ENCODE peak calls at places on chromosomes 12 and 14, in four cellular contexts. F is AG10803, I is tibial nerve, W is cerebellar cortex. A is an unnamed sample.

GRCh38 chr14:91349481-91350074 is 68.0 kb downstream of the CCDC88C start:
- DNase-seq in F (no peak), I (no peak), W (no peak), A (no peak)

GRCh38 chr12:98821849-98822248 is 176.8 kb downstream of the APAF1 start:
- DNase-seq in F (no peak), I (no peak), W (peak), A (no peak)

GRCh38 chr12:29505078-29505477 is 7.6 kb upstream of the OVCH1 start:
- DNase-seq in F (no peak), I (no peak), W (no peak), A (no peak)

GRCh38 chr14:94671870-94672444 is 59.8 kb downstream of the SERPINA3 start:
- DNase-seq in F (no peak), I (no peak), W (no peak), A (no peak)

GRCh38 chr14:69571879-69572633 is 2.6 kb downstream of the CCDC177 start:
- DNase-seq in F (no peak), I (no peak), W (no peak), A (no peak)

GRCh38 chr12:109605599-109606228 is 32.1 kb downstream of the MVK start:
- DNase-seq in F (no peak), I (no peak), W (no peak), A (no peak)

GRCh38 chr12:6083606-6084005 is 40.9 kb downstream of the VWF start:
- DNase-seq in F (no peak), I (no peak), W (no peak), A (no peak)

GRCh38 chr12:48780381-48781025 is 8.4 kb downstream of the ADCY6 start:
- DNase-seq in F (no peak), I (no peak), W (no peak), A (no peak)

GRCh38 chr12:132456944-132457495 is 32.9 kb upstream of the FBRSL1 start:
- DNase-seq in F (no peak), I (no peak), W (no peak), A (no peak)

GRCh38 chr14:65333926-65334687 is 78.4 kb upstream of the FUT8 start:
- DNase-seq in F (peak), I (peak), W (no peak), A (no peak)

GRCh38 chr14:69696633-69697557 is 70.0 kb upstream of the SRSF5 start:
- DNase-seq in F (no peak), I (no peak), W (no peak), A (no peak)

GRCh38 chr12:115960-116915 is 49.7 kb downstream of the IQSEC3 start:
- DNase-seq in F (no peak), I (no peak), W (no peak), A (no peak)

GRCh38 chr12:64172143-64172970 is 49.7 kb downstream of the KICS2 start:
- DNase-seq in F (no peak), I (no peak), W (no peak), A (no peak)